ENCODE peak calls at places on chromosomes 12 and 14, in ten cellular contexts. One of them, this sample, is unnamed.

GRCh38 chr12:106309671-106310313 is 7.3 kb downstream of the TCP11L2 start:
- DNase-seq in GDM1: no peak
- DNase-seq in CD4-positive, alpha-beta memory T cell: no peak
- DNase-seq in OCI-M1: no peak
- DNase-seq in HEK293T: no peak
- DNase-seq in memory B cell: no peak
- DNase-seq in CD4-positive, alpha-beta T cell: no peak
- DNase-seq in stimulated activated naive CD4-positive, alpha-beta T cell: no peak
- DNase-seq in non-pigmented ciliary epithelial cell: peak; percentile 53
- DNase-seq in HL-60: no peak
- DNase-seq in this sample: no peak

GRCh38 chr12:82124711-82125110 is 233.5 kb downstream of the CCDC59 start:
- DNase-seq in non-pigmented ciliary epithelial cell: peak; percentile 19
- DNase-seq in memory B cell: no peak
- DNase-seq in HL-60: no peak
- DNase-seq in GDM1: no peak
- DNase-seq in HEK293T: no peak
- DNase-seq in OCI-M1: no peak
- DNase-seq in CD4-positive, alpha-beta T cell: no peak
- DNase-seq in stimulated activated naive CD4-positive, alpha-beta T cell: no peak
- DNase-seq in CD4-positive, alpha-beta memory T cell: no peak
- DNase-seq in this sample: no peak

GRCh38 chr12:90061834-90062233 is 353.2 kb upstream of the ATP2B1 start:
- DNase-seq in HL-60: no peak
- DNase-seq in stimulated activated naive CD4-positive, alpha-beta T cell: no peak
- DNase-seq in HEK293T: no peak
- DNase-seq in OCI-M1: no peak
- DNase-seq in GDM1: no peak
- DNase-seq in memory B cell: no peak
- DNase-seq in non-pigmented ciliary epithelial cell: no peak
- DNase-seq in CD4-positive, alpha-beta memory T cell: no peak
- DNase-seq in CD4-positive, alpha-beta T cell: no peak
- DNase-seq in this sample: no peak

GRCh38 chr12:65823481-65824313 is 586 bp upstream of the HMGA2 start:
- DNase-seq in CD4-positive, alpha-beta T cell: no peak
- DNase-seq in GDM1: no peak
- DNase-seq in memory B cell: peak; percentile 9
- DNase-seq in HL-60: no peak
- DNase-seq in OCI-M1: no peak
- DNase-seq in stimulated activated naive CD4-positive, alpha-beta T cell: no peak
- DNase-seq in CD4-positive, alpha-beta memory T cell: no peak
- DNase-seq in non-pigmented ciliary epithelial cell: no peak
- DNase-seq in HEK293T: peak; percentile 59
- DNase-seq in this sample: peak; percentile 76

GRCh38 chr14:64721391-64721791 is 17.2 kb downstream of the PLEKHG3 start:
- DNase-seq in OCI-M1: no peak
- DNase-seq in non-pigmented ciliary epithelial cell: no peak
- DNase-seq in CD4-positive, alpha-beta memory T cell: no peak
- DNase-seq in HEK293T: no peak
- DNase-seq in CD4-positive, alpha-beta T cell: no peak
- DNase-seq in HL-60: no peak
- DNase-seq in stimulated activated naive CD4-positive, alpha-beta T cell: no peak
- DNase-seq in GDM1: no peak
- DNase-seq in memory B cell: no peak
- DNase-seq in this sample: no peak

GRCh38 chr12:123142948-123143752 is 7.7 kb downstream of the PITPNM2 start:
- DNase-seq in CD4-positive, alpha-beta T cell: no peak
- DNase-seq in memory B cell: no peak
- DNase-seq in CD4-positive, alpha-beta memory T cell: no peak
- DNase-seq in non-pigmented ciliary epithelial cell: no peak
- DNase-seq in stimulated activated naive CD4-positive, alpha-beta T cell: no peak
- DNase-seq in GDM1: peak; percentile 53
- DNase-seq in HL-60: no peak
- DNase-seq in HEK293T: no peak
- DNase-seq in OCI-M1: peak; percentile 22
- DNase-seq in this sample: peak; percentile 87

GRCh38 chr12:65414526-65414925 is 136.0 kb downstream of the MSRB3 start:
- DNase-seq in GDM1: no peak
- DNase-seq in CD4-positive, alpha-beta memory T cell: no peak
- DNase-seq in HEK293T: no peak
- DNase-seq in non-pigmented ciliary epithelial cell: no peak
- DNase-seq in CD4-positive, alpha-beta T cell: no peak
- DNase-seq in memory B cell: no peak
- DNase-seq in HL-60: no peak
- DNase-seq in stimulated activated naive CD4-positive, alpha-beta T cell: no peak
- DNase-seq in OCI-M1: no peak
- DNase-seq in this sample: no peak

GRCh38 chr14:63745858-63746425 is 18.1 kb upstream of the SGPP1 start:
- DNase-seq in non-pigmented ciliary epithelial cell: no peak
- DNase-seq in OCI-M1: peak; percentile 75
- DNase-seq in HL-60: no peak
- DNase-seq in HEK293T: no peak
- DNase-seq in memory B cell: peak; percentile 32
- DNase-seq in GDM1: no peak
- DNase-seq in stimulated activated naive CD4-positive, alpha-beta T cell: no peak
- DNase-seq in CD4-positive, alpha-beta memory T cell: peak; percentile 48
- DNase-seq in CD4-positive, alpha-beta T cell: no peak
- DNase-seq in this sample: peak; percentile 86

GRCh38 chr12:49599961-49600360 is 5.5 kb downstream of the FAM186B start:
- DNase-seq in OCI-M1: no peak
- DNase-seq in CD4-positive, alpha-beta T cell: no peak
- DNase-seq in memory B cell: no peak
- DNase-seq in stimulated activated naive CD4-positive, alpha-beta T cell: no peak
- DNase-seq in GDM1: no peak
- DNase-seq in non-pigmented ciliary epithelial cell: no peak
- DNase-seq in HEK293T: no peak
- DNase-seq in HL-60: no peak
- DNase-seq in CD4-positive, alpha-beta memory T cell: no peak
- DNase-seq in this sample: no peak

GRCh38 chr14:100696590-100696989 is 30.1 kb upstream of the DLK1 start:
- DNase-seq in memory B cell: no peak
- DNase-seq in CD4-positive, alpha-beta memory T cell: no peak
- DNase-seq in HEK293T: no peak
- DNase-seq in CD4-positive, alpha-beta T cell: no peak
- DNase-seq in stimulated activated naive CD4-positive, alpha-beta T cell: no peak
- DNase-seq in non-pigmented ciliary epithelial cell: no peak
- DNase-seq in GDM1: no peak
- DNase-seq in HL-60: no peak
- DNase-seq in OCI-M1: no peak
- DNase-seq in this sample: no peak

GRCh38 chr12:51898937-51899336 is 8.4 kb upstream of the ACVRL1 start:
- DNase-seq in OCI-M1: no peak
- DNase-seq in stimulated activated naive CD4-positive, alpha-beta T cell: no peak
- DNase-seq in HEK293T: no peak
- DNase-seq in non-pigmented ciliary epithelial cell: no peak
- DNase-seq in HL-60: no peak
- DNase-seq in GDM1: no peak
- DNase-seq in CD4-positive, alpha-beta memory T cell: no peak
- DNase-seq in CD4-positive, alpha-beta T cell: no peak
- DNase-seq in memory B cell: no peak
- DNase-seq in this sample: no peak

GRCh38 chr12:82883396-82884360 is 197.0 kb downstream of the TMTC2 start:
- DNase-seq in GDM1: no peak
- DNase-seq in CD4-positive, alpha-beta T cell: no peak
- DNase-seq in OCI-M1: no peak
- DNase-seq in CD4-positive, alpha-beta memory T cell: no peak
- DNase-seq in HEK293T: no peak
- DNase-seq in stimulated activated naive CD4-positive, alpha-beta T cell: no peak
- DNase-seq in memory B cell: no peak
- DNase-seq in non-pigmented ciliary epithelial cell: no peak
- DNase-seq in HL-60: no peak
- DNase-seq in this sample: no peak

GRCh38 chr14:39033371-39033770 is 69.7 kb downstream of the SEC23A start:
- DNase-seq in GDM1: no peak
- DNase-seq in stimulated activated naive CD4-positive, alpha-beta T cell: no peak
- DNase-seq in memory B cell: no peak
- DNase-seq in HL-60: no peak
- DNase-seq in CD4-positive, alpha-beta memory T cell: no peak
- DNase-seq in CD4-positive, alpha-beta T cell: no peak
- DNase-seq in non-pigmented ciliary epithelial cell: peak; percentile 24
- DNase-seq in OCI-M1: no peak
- DNase-seq in HEK293T: no peak
- DNase-seq in this sample: no peak

GRCh38 chr14:64773577-64773976 is 69.4 kb downstream of the PLEKHG3 start:
- DNase-seq in GDM1: no peak
- DNase-seq in memory B cell: no peak
- DNase-seq in non-pigmented ciliary epithelial cell: no peak
- DNase-seq in CD4-positive, alpha-beta T cell: no peak
- DNase-seq in HL-60: no peak
- DNase-seq in HEK293T: no peak
- DNase-seq in CD4-positive, alpha-beta memory T cell: no peak
- DNase-seq in OCI-M1: no peak
- DNase-seq in stimulated activated naive CD4-positive, alpha-beta T cell: no peak
- DNase-seq in this sample: no peak

This sample was measured in KBM-7.